ENCODE peak calls at places on chromosomes 16 and 17, in ten cellular contexts. P, Z, C, S, L, M, E, B, G and N are unnamed samples.

GRCh38 chr16:11135167-11135973 is 120.6 kb downstream of the SOCS1 start:
- DNase-seq in C (no peak), L (peak; percentile 81), G (no peak), P (no peak), E (no peak), B (no peak), Z (no peak), M (no peak), S (no peak), N (no peak)

GRCh38 chr17:7988750-7989178 is 13.7 kb upstream of the GUCY2D start:
- DNase-seq in E (no peak), B (peak; percentile 88), C (no peak), L (peak; percentile 84), G (peak; percentile 76), S (peak; percentile 18), P (no peak), Z (peak; percentile 6), M (peak; percentile 91), N (no peak)

GRCh38 chr17:14038206-14038605 is 31.1 kb upstream of the COX10 start:
- DNase-seq in S (no peak), M (no peak), L (peak; percentile 58), C (no peak), P (no peak), G (peak; percentile 89), Z (no peak), B (no peak), E (no peak), N (no peak)

GRCh38 chr16:22077700-22078313 is 14.5 kb upstream of the VWA3A start:
- DNase-seq in L (peak; percentile 76), B (peak; percentile 62), Z (peak; percentile 47), P (peak; percentile 55), E (peak; percentile 72), S (no peak), M (peak; percentile 71), C (peak; percentile 35), G (peak; percentile 29), N (no peak)

GRCh38 chr17:34248807-34249496 is 6.1 kb upstream of the CCL2 start:
- DNase-seq in Z (no peak), C (no peak), G (no peak), E (no peak), B (peak; percentile 13), P (no peak), S (no peak), L (no peak), M (no peak), N (peak; percentile 67)

GRCh38 chr16:21156767-21157467 is 1.6 kb upstream of the LDAF1 start:
- DNase-seq in B (peak; percentile 74), Z (no peak), G (peak; percentile 81), M (peak; percentile 74), E (peak; percentile 41), C (peak; percentile 50), L (peak; percentile 81), S (no peak), P (peak; percentile 35), N (no peak)

GRCh38 chr16:49460786-49461470 is 87.3 kb downstream of the C16orf78 start:
- DNase-seq in S (peak; percentile 43), Z (no peak), P (no peak), B (no peak), E (no peak), L (no peak), G (no peak), M (no peak), C (no peak), N (no peak)

GRCh38 chr16:4225075-4225474 is 16.8 kb downstream of the SRL start:
- DNase-seq in G (no peak), B (no peak), M (no peak), Z (no peak), E (no peak), L (no peak), C (no peak), S (no peak), P (no peak), N (no peak)

GRCh38 chr16:53094013-53094630 is 39.3 kb downstream of the CHD9 start:
- DNase-seq in G (no peak), L (no peak), B (peak; percentile 88), P (peak; percentile 68), M (peak; percentile 34), S (peak; percentile 86), E (peak; percentile 67), C (no peak), Z (peak; percentile 40), N (no peak)

DNA sequence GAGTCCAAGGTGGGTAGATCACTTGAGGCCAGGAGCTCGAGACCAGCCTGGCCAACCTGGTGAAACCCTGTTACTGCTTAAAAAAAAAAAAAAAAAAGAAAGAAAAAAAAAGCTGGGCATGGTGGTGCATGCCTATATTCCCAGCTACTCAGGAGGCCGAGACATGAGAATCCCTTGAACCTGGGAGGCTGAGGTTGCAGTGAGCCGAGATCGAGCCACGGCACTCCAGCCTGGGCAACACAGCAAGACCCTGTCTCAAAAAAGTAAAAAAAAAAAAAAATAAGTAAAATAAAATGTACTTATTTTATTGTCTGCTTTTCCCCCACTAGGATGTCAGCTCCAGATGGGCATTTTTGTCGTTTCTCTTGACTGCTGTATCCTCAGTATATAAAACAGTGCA is 107.7 kb downstream of the ABCC1 start:
- DNase-seq in L (no peak), C (no peak), B (no peak), G (no peak), P (no peak), M (no peak), E (no peak), Z (no peak), S (no peak), N (no peak)
- H3K27ac ChIP-seq in L (no peak overlapping the region), C (no peak overlapping the region), B (no peak overlapping the region), G (no peak overlapping the region), P (no peak overlapping the region), M (no peak overlapping the region), E (no peak overlapping the region), Z (no peak overlapping the region), S (no peak overlapping the region), N (no peak overlapping the region)

GRCh38 chr17:82924812-82925211 is 85.0 kb upstream of the ZNF750 start:
- DNase-seq in M (no peak), C (no peak), S (no peak), Z (no peak), L (no peak), P (peak; percentile 17), G (no peak), E (no peak), B (no peak), N (no peak)
- H3K36me3 ChIP-seq in M (peaks cover 7% of the 10 kb centered on the region), C (peaks cover 28% of the 10 kb centered on the region), S (peaks cover 77% of the 10 kb centered on the region), Z (peaks cover 68% of the 10 kb centered on the region), L (no peaks in the 10 kb centered on the region), P (peaks cover 10% of the 10 kb centered on the region), G (peaks cover 18% of the 10 kb centered on the region), E (no peaks in the 10 kb centered on the region), B (peaks cover 4% of the 10 kb centered on the region), N (peaks cover 49% of the 10 kb centered on the region)

DNA sequence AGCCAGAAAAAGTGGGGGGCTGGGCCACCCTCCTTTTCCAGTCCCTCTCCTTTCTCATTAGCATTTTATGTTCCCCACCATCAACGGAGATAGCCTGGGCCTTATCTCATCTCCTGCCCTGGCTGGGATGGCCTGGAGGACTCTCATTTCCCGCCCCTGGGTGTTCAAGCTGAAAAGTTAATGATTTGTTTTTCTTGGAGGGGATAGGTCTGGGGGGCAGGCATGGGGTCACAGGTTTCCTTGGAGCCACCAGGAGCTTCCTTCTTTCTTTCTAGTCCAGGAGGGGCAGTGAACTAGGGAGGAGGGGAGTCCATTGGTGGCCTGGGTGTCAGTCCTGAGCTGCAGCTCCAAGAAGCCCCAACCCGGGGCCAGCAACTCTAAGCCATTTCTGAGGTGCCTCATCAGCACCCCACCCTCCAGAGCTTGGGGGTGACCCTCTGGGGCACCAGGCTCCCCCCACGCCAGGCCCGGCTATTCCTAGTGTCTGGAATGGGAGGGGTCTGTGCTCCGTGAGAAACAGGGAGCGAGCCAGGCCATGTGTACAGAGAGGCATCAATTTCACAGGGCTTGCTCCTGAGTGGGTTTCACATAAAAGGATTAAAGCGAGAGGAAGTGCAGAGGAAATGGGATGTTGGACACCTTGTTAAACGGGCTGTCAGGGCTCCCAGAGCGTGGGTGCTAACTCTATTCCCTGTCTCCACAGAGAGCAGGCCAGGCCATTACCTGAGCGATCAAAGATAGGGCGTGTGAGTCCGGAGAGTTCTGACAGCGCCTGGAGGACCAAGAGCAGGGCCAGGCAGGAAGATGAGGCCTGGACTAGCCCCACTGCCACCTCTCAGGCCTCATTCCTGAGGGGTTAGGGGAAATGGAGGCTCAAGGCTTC is 90.6 kb upstream of the LHX1 start:
- DNase-seq in E (no peak), P (no peak), M (no peak), B (no peak), G (no peak), Z (no peak), S (no peak), C (no peak), L (no peak), N (no peak)
- H3K27ac ChIP-seq in E (no peak overlapping the region), P (no peak overlapping the region), M (no peak overlapping the region), B (no peak overlapping the region), G (no peak overlapping the region), Z (no peak overlapping the region), S (no peak overlapping the region), C (no peak overlapping the region), L (no peak overlapping the region), N (no peak overlapping the region)

GRCh38 chr17:81459224-81459623 is 53.4 kb downstream of the ACTG1 start:
- DNase-seq in M (no peak), B (no peak), L (no peak), Z (no peak), C (no peak), G (no peak), S (no peak), E (peak; percentile 54), P (peak; percentile 68), N (no peak)

GRCh38 chr17:81458628-81459027 is 54.0 kb downstream of the ACTG1 start:
- DNase-seq in C (no peak), S (no peak), Z (no peak), E (no peak), P (no peak), B (no peak), G (no peak), L (no peak), M (no peak), N (no peak)

GRCh38 chr17:81457917-81458555 is 54.6 kb downstream of the ACTG1 start:
- DNase-seq in C (no peak), E (no peak), M (no peak), S (no peak), B (no peak), P (no peak), L (no peak), G (no peak), Z (no peak), N (no peak)

GRCh38 chr17:81460856-81461460 is 51.6 kb downstream of the ACTG1 start:
- DNase-seq in E (no peak), S (no peak), G (no peak), C (no peak), Z (no peak), B (no peak), P (no peak), L (no peak), M (no peak), N (no peak)

DNA sequence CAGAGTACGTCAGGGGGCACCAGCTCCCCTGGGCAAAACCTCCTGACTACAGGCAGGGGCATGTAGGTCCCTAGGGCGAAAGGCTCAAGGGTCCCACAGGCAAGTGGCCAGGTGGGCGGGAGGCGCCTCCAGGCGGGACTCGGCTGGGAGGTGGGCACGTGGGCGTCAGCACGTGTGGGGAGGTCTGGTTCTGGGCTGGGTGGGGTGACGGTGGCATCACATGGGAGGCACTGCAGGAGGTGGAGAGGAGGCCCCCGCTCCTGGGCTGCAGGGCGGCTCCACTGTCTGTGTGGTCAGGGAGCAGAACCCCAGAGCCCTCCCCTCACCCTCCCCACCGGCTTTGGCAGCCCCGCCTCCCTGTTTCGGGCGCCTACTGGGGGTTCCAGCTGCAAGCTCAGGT is 52.7 kb downstream of the ACTG1 start:
- DNase-seq in L (no peak), C (no peak), S (no peak), P (no peak), Z (no peak), E (no peak), M (no peak), B (no peak), G (no peak), N (no peak)
- H3K36me3 ChIP-seq in L (no peaks in the 10 kb centered on the region), C (no peaks in the 10 kb centered on the region), S (peaks cover 43% of the 10 kb centered on the region), P (no peaks in the 10 kb centered on the region), Z (no peaks in the 10 kb centered on the region), E (no peaks in the 10 kb centered on the region), M (peaks cover 30% of the 10 kb centered on the region), B (no peaks in the 10 kb centered on the region), G (peaks cover 7% of the 10 kb centered on the region), N (no peaks in the 10 kb centered on the region)